ENCODE peak calls at places on chromosomes 16 and 17, in ten cellular contexts. C is stomach; E is GM23248; Z is right cardiac atrium; T is HepG2; O is osteoblast; R is neural progenitor cell; V is CD8-positive, alpha-beta T cell; G is right atrium auricular region; F is fibroblast of lung. X is an unnamed sample.

GRCh38 chr17:39098474-39099090 is 52.9 kb downstream of the PLXDC1 start:
- DNase-seq in V (no peak), T (no peak), F (no peak), G (no peak), R (no peak), C (no peak), Z (no peak), E (no peak), O (peak; percentile 78), X (no peak)

GRCh38 chr17:1173456-1174370 is 6.1 kb downstream of the ABR start:
- DNase-seq in G (no peak), V (no peak), F (no peak), C (no peak), R (no peak), T (no peak), Z (no peak), E (no peak), O (peak; percentile 93), X (no peak)

GRCh38 chr16:68605746-68606145 is 39.4 kb upstream of the CDH3 start:
- DNase-seq in C (no peak), E (peak; percentile 39), G (no peak), R (no peak), O (no peak), Z (no peak), T (no peak), F (no peak), V (no peak), X (no peak)

GRCh38 chr16:87681990-87682570 is 79.8 kb downstream of the JPH3 start:
- DNase-seq in V (no peak), E (peak; percentile 85), G (no peak), T (peak; percentile 42), O (peak; percentile 98), R (peak; percentile 33), Z (no peak), C (no peak), F (peak; percentile 68), X (peak; percentile 77)

GRCh38 chr16:29806096-29806579 is at the start of gene MAZ:
- DNase-seq in Z (no peak), O (no peak), T (no peak), V (peak; percentile 77), G (no peak), F (peak; percentile 94), E (no peak), C (no peak), R (no peak), X (no peak)

GRCh38 chr17:66630379-66630778 is 204.5 kb upstream of the CACNG5 start:
- DNase-seq in Z (no peak), V (no peak), E (no peak), F (no peak), T (no peak), C (no peak), O (no peak), G (no peak), R (no peak), X (no peak)

GRCh38 chr17:42422412-42422957 is 571 bp downstream of the CAVIN1 start:
- DNase-seq in V (peak; percentile 33), O (peak; percentile 84), E (peak; percentile 77), G (no peak), C (peak; percentile 27), R (peak; percentile 57), F (no peak), Z (peak; percentile 76), T (no peak), X (peak; percentile 62)

GRCh38 chr17:64634217-64634616 is 27.9 kb downstream of the SMURF2 start:
- DNase-seq in F (no peak), C (no peak), G (no peak), V (no peak), Z (no peak), T (no peak), O (no peak), R (no peak), E (no peak), X (no peak)

GRCh38 chr17:38617074-38617860 is 11.5 kb upstream of the SRCIN1 start:
- DNase-seq in Z (no peak), T (no peak), F (no peak), O (no peak), C (no peak), R (no peak), E (no peak), G (no peak), V (no peak), X (no peak)

GRCh38 chr17:55286681-55287589 is 22.2 kb downstream of the HLF start:
- DNase-seq in O (no peak), C (peak; percentile 78), V (no peak), Z (no peak), G (no peak), E (peak; percentile 30), R (no peak), F (peak; percentile 25), T (peak; percentile 100), X (no peak)

GRCh38 chr16:80324371-80324770 is 216.4 kb upstream of the DYNLRB2 start:
- DNase-seq in E (no peak), O (no peak), V (no peak), F (no peak), G (no peak), C (no peak), Z (no peak), R (peak; percentile 55), T (no peak), X (no peak)

GRCh38 chr17:83058478-83059167 is 20.8 kb upstream of the METRNL start:
- DNase-seq in Z (peak; percentile 42), R (peak; percentile 1), T (no peak), C (peak; percentile 15), O (peak; percentile 64), G (peak; percentile 52), E (no peak), V (peak; percentile 0), F (no peak), X (no peak)

GRCh38 chr17:39018267-39019134 is 51.3 kb upstream of the FBXO47 start:
- DNase-seq in R (no peak), V (no peak), Z (no peak), E (no peak), T (no peak), G (no peak), F (no peak), O (peak; percentile 37), C (no peak), X (peak; percentile 81)

GRCh38 chr16:85519540-85520231 is 93.4 kb upstream of the GSE1 start:
- DNase-seq in O (no peak), E (no peak), T (no peak), R (no peak), V (no peak), Z (no peak), F (no peak), C (no peak), G (no peak), X (no peak)
- H3K4me1 ChIP-seq in O (peaks cover 41% of the 10 kb centered on the region), E (peaks cover 20% of the 10 kb centered on the region), T (peaks cover 76% of the 10 kb centered on the region), R (peaks cover 32% of the 10 kb centered on the region), V (peaks cover 4% of the 10 kb centered on the region), Z (peaks cover 27% of the 10 kb centered on the region), F (peaks cover 26% of the 10 kb centered on the region), C (peaks cover 57% of the 10 kb centered on the region), G (peaks cover 63% of the 10 kb centered on the region), X (peaks cover 47% of the 10 kb centered on the region)

DNA sequence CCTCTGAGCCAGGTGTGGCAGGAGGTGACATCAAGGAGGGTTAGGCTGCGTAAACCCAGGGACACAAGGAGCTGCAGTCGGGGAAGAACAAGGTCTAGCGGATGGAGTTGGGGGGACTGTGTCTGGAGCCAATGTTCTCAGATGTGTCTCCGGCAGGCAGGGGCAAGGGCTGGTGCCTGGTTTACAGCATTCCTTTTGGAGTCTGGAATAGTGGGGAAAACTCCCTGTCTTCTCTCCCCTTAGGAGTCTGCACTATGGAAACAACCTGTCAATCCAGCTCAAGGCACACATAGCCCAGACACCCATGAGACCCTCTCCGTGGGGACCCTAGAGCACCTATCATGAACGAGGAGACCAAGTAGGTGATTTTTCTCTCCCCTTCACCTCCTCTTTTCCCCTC is 27.5 kb downstream of the NLRC5 start:
- DNase-seq in R (no peak), T (no peak), C (no peak), V (no peak), G (no peak), F (no peak), Z (no peak), E (no peak), O (no peak), X (no peak)
- H3K4me1 ChIP-seq in R (no peaks in the 10 kb centered on the region), T (peaks cover 15% of the 10 kb centered on the region), C (no peaks in the 10 kb centered on the region), V (peaks cover 88% of the 10 kb centered on the region), G (no peaks in the 10 kb centered on the region), F (peaks cover 6% of the 10 kb centered on the region), Z (no peaks in the 10 kb centered on the region), E (peaks cover 28% of the 10 kb centered on the region), O (peaks cover 27% of the 10 kb centered on the region), X (no peaks in the 10 kb centered on the region)

DNA sequence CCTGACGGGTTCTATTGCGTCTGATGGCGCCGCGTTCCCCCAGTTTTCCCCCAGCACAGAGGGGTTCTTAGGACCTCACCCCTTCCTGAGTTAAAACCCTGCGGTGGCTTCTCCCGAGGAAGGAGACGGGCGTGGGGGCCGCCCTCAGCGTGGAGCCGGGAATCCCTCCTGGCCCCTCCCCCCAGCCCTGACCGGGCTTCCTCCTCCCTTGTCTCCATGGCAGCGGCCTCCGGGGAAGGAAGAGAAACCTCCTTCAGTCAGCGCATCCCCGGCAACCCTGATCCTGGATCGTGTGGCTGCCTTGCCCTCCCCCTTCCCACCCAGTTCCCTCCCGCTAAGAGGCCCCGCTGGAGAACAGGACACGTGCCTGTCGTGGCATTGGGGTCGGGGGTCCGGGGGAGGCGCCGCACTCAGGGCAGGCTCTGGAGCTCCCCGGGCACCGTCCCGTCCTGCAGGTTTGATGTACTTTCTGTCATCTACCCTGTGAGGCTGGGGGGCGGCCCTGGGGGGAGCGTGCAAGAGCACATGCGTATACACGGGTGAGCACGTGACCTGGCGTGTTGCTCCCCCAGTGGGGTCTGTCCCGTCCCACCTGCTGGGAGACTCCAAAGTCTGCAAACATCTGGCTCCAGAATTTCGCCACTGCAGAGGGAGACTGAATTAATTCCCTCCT is 30.5 kb downstream of the CACNA1H start:
- DNase-seq in F (peak; percentile 47), E (peak; percentile 72), Z (peak; percentile 82), R (peak; percentile 75), V (no peak), O (peak; percentile 98), C (no peak), T (no peak), G (no peak), X (peak; percentile 67)
- H3K4me1 ChIP-seq in F (peaks cover 9% of the 10 kb centered on the region), E (no peaks in the 10 kb centered on the region), Z (no peaks in the 10 kb centered on the region), R (peaks cover 3% of the 10 kb centered on the region), V (no peaks in the 10 kb centered on the region), O (peaks cover 16% of the 10 kb centered on the region), C (peaks cover 33% of the 10 kb centered on the region), T (peaks cover 25% of the 10 kb centered on the region), G (peaks cover 31% of the 10 kb centered on the region), X (peaks cover 46% of the 10 kb centered on the region)

GRCh38 chr17:16215965-16216316 is 607 bp upstream of the NCOR1 start:
- DNase-seq in O (peak; percentile 74), T (peak; percentile 57), E (peak; percentile 67), V (no peak), G (no peak), Z (no peak), F (no peak), R (no peak), C (no peak), X (no peak)

GRCh38 chr17:16215002-16215272 is 397 bp downstream of the NCOR1 start:
- DNase-seq in T (peak; percentile 31), G (no peak), C (peak; percentile 47), V (peak; percentile 33), F (no peak), O (peak; percentile 71), Z (peak; percentile 76), E (peak; percentile 68), R (peak; percentile 75), X (peak; percentile 54)

GRCh38 chr17:16215273-16215964 is at the start of gene NCOR1:
- DNase-seq in F (peak; percentile 93), G (peak; percentile 86), C (peak; percentile 94), O (peak; percentile 97), T (peak; percentile 85), Z (peak; percentile 98), V (peak; percentile 88), E (peak; percentile 98), R (peak; percentile 98), X (peak; percentile 96)

GRCh38 chr17:16214190-16215001 is 938 bp downstream of the NCOR1 start:
- DNase-seq in R (peak; percentile 13), G (no peak), C (no peak), T (no peak), E (peak; percentile 46), Z (no peak), F (no peak), V (no peak), O (peak; percentile 65), X (peak; percentile 31)

GRCh38 chr17:16217002-16217635 is at the start of gene PIGL:
- DNase-seq in E (peak; percentile 94), R (peak; percentile 92), C (peak; percentile 90), Z (peak; percentile 93), T (peak; percentile 93), O (peak; percentile 94), G (peak; percentile 92), F (peak; percentile 97), V (peak; percentile 83), X (peak; percentile 95)
- H3K4me1 ChIP-seq in E (peaks cover 28% of the 10 kb centered on the region), R (peaks cover 16% of the 10 kb centered on the region), C (peaks cover 47% of the 10 kb centered on the region), Z (peaks cover 2% of the 10 kb centered on the region), T (peaks cover 33% of the 10 kb centered on the region), O (peaks cover 24% of the 10 kb centered on the region), G (peaks cover 31% of the 10 kb centered on the region), F (peaks cover 3% of the 10 kb centered on the region), V (peaks cover 35% of the 10 kb centered on the region), X (peaks cover 9% of the 10 kb centered on the region)